ENCODE peak calls at places on chromosomes 1 and 21, in ten cellular contexts. N is A549, I is thyroid gland, F is heart left ventricle, J is adrenal gland, C is HCT116, H is breast epithelium, R is right lobe of liver, P is stomach, A is transverse colon. D is an unnamed sample.
A peak's percentile ranks its signal among the peaks of the same experiment; 100 is the strongest.

GRCh38 chr1:49102752-49103151 is 326.1 kb upstream of the BEND5 start:
- DNase-seq in N (no peak), I (no peak), F (no peak), J (no peak), C (no peak), H (no peak), R (no peak), P (no peak), A (no peak), D (no peak)

GRCh38 chr1:150085406-150085805 is 17.8 kb downstream of the VPS45 start:
- DNase-seq in N (no peak), I (no peak), F (no peak), J (no peak), C (no peak), H (no peak), R (no peak), P (no peak), A (no peak), D (no peak)

GRCh38 chr1:45884700-45885099 is 81.3 kb downstream of the MAST2 start:
- DNase-seq in N (no peak), I (no peak), F (no peak), J (no peak), C (no peak), H (no peak), R (no peak), P (no peak), A (peak; percentile 24), D (peak; percentile 9)

GRCh38 chr1:154157520-154158306 is 2.8 kb upstream of the NUP210L start:
- DNase-seq in N (no peak), I (no peak), F (no peak), J (peak; percentile 57), C (no peak), H (no peak), R (no peak), P (peak; percentile 29), A (no peak), D (no peak)

GRCh38 chr1:110067957-110068645 is 2.4 kb downstream of the ALX3 start:
- DNase-seq in N (no peak), I (peak; percentile 32), F (no peak), J (no peak), C (no peak), H (no peak), R (no peak), P (no peak), A (no peak), D (no peak)

GRCh38 chr1:31273619-31274018 is 23.0 kb downstream of the SNRNP40 start:
- DNase-seq in N (no peak), I (no peak), F (no peak), J (no peak), C (no peak), H (no peak), R (no peak), P (no peak), A (no peak), D (no peak)

GRCh38 chr21:38831526-38832467 is 26.1 kb downstream of the ETS2 start:
- DNase-seq in N (no peak), I (peak; percentile 64), F (peak; percentile 48), J (peak; percentile 88), C (peak; percentile 35), H (peak; percentile 92), R (no peak), P (peak; percentile 68), A (peak; percentile 78), D (peak; percentile 85)

GRCh38 chr1:14958249-14959215 is 195.0 kb upstream of the TMEM51 start:
- DNase-seq in N (no peak), I (no peak), F (no peak), J (no peak), C (no peak), H (no peak), R (no peak), P (no peak), A (no peak), D (no peak)

GRCh38 chr1:116067564-116067887 is 43.7 kb upstream of the MAB21L3 start:
- DNase-seq in N (no peak), I (no peak), F (peak; percentile 60), J (no peak), C (no peak), H (no peak), R (no peak), P (no peak), A (no peak), D (no peak)

GRCh38 chr1:197948926-197949899 is 32.0 kb downstream of the LHX9 start:
- DNase-seq in N (no peak), I (no peak), F (no peak), J (no peak), C (no peak), H (no peak), R (no peak), P (no peak), A (no peak), D (no peak)

GRCh38 chr1:179550753-179551682 is 24.7 kb downstream of the NPHS2 start:
- DNase-seq in N (no peak), I (no peak), F (no peak), J (no peak), C (no peak), H (no peak), R (no peak), P (no peak), A (no peak), D (no peak)

GRCh38 chr1:101165944-101166343 is 70.9 kb upstream of the S1PR1 start:
- DNase-seq in N (no peak), I (no peak), F (no peak), J (no peak), C (no peak), H (no peak), R (no peak), P (no peak), A (no peak), D (no peak)

GRCh38 chr1:33374336-33375105 is 53.6 kb upstream of the A3GALT2 start:
- DNase-seq in N (no peak), I (no peak), F (no peak), J (no peak), C (no peak), H (no peak), R (no peak), P (no peak), A (no peak), D (no peak)

GRCh38 chr1:175129644-175129996 is 62.0 kb downstream of the TNN start:
- DNase-seq in N (no peak), I (no peak), F (no peak), J (no peak), C (no peak), H (no peak), R (no peak), P (no peak), A (no peak), D (no peak)

GRCh38 chr1:178091986-178092745 is 1.7 kb upstream of the RASAL2 start:
- DNase-seq in N (no peak), I (no peak), F (no peak), J (no peak), C (no peak), H (no peak), R (no peak), P (no peak), A (no peak), D (no peak)

GRCh38 chr1:62131093-62131725 is 63.4 kb upstream of the L1TD1 start:
- DNase-seq in N (peak; percentile 72), I (peak; percentile 28), F (no peak), J (peak; percentile 56), C (no peak), H (no peak), R (no peak), P (peak; percentile 29), A (peak; percentile 37), D (no peak)

GRCh38 chr1:232553050-232553754 is 76.7 kb downstream of the SIPA1L2 start:
- DNase-seq in N (no peak), I (peak; percentile 20), F (peak; percentile 89), J (peak; percentile 58), C (no peak), H (peak; percentile 25), R (peak; percentile 63), P (peak; percentile 30), A (peak; percentile 30), D (no peak)

GRCh38 chr1:9737057-9737456 is 85.5 kb downstream of the PIK3CD start:
- DNase-seq in N (no peak), I (no peak), F (no peak), J (peak; percentile 56), C (no peak), H (no peak), R (no peak), P (no peak), A (no peak), D (no peak)
- H3K4me1 ChIP-seq in N (no peaks in the 10 kb centered on the region), I (no peaks in the 10 kb centered on the region), F (no peaks in the 10 kb centered on the region), J (no peaks in the 10 kb centered on the region), C (no peaks in the 10 kb centered on the region), H (no peaks in the 10 kb centered on the region), R (no peaks in the 10 kb centered on the region), P (no peaks in the 10 kb centered on the region), A (no peaks in the 10 kb centered on the region), D (no peaks in the 10 kb centered on the region)

GRCh38 chr1:85465099-85465790 is at the start of gene DDAH1:
- DNase-seq in N (peak; percentile 46), I (peak; percentile 85), F (peak; percentile 59), J (peak; percentile 67), C (peak; percentile 23), H (peak; percentile 50), R (peak; percentile 85), P (peak; percentile 83), A (peak; percentile 71), D (peak; percentile 67)

GRCh38 chr1:85463666-85464496 is 1.1 kb downstream of the DDAH1 start:
- DNase-seq in N (peak; percentile 8), I (peak; percentile 20), F (no peak), J (no peak), C (no peak), H (no peak), R (no peak), P (no peak), A (no peak), D (no peak)

GRCh38 chr1:85462931-85463665 is 1.9 kb downstream of the DDAH1 start:
- DNase-seq in N (no peak), I (no peak), F (no peak), J (no peak), C (no peak), H (no peak), R (no peak), P (no peak), A (no peak), D (no peak)

GRCh38 chr1:85465791-85466134 is 804 bp upstream of the DDAH1 start:
- DNase-seq in N (no peak), I (no peak), F (no peak), J (no peak), C (no peak), H (no peak), R (no peak), P (no peak), A (no peak), D (no peak)

GRCh38 chr1:85464497-85465098 is 361 bp downstream of the DDAH1 start:
- DNase-seq in N (peak; percentile 27), I (peak; percentile 75), F (peak; percentile 76), J (peak; percentile 52), C (peak; percentile 15), H (peak; percentile 30), R (peak; percentile 82), P (peak; percentile 68), A (peak; percentile 77), D (peak; percentile 29)
- TF ChIP-seq POLR2A in N (peak; percentile 24), I (peak; percentile 68), F (peak; percentile 46), J (no peak), C (no peak), H (no peak), R (no peak), P (no peak), A (peak; percentile 66), D (no peak)

GRCh38 chr1:78483903-78484302 is 6.9 kb upstream of the PTGFR start:
- DNase-seq in N (no peak), I (no peak), F (no peak), J (no peak), C (no peak), H (no peak), R (no peak), P (no peak), A (no peak), D (no peak)
- H3K4me1 ChIP-seq in N (no peaks in the 10 kb centered on the region), I (no peaks in the 10 kb centered on the region), F (no peaks in the 10 kb centered on the region), J (no peaks in the 10 kb centered on the region), C (no peaks in the 10 kb centered on the region), H (no peaks in the 10 kb centered on the region), R (no peaks in the 10 kb centered on the region), P (no peaks in the 10 kb centered on the region), A (no peaks in the 10 kb centered on the region), D (no peaks in the 10 kb centered on the region)

GRCh38 chr1:183967914-183968313 is 69.6 kb downstream of the COLGALT2 start:
- DNase-seq in N (no peak), I (no peak), F (no peak), J (no peak), C (no peak), H (no peak), R (no peak), P (no peak), A (no peak), D (no peak)
- TF ChIP-seq POLR2A in N (no peak), I (no peak), F (no peak), J (no peak), C (no peak), H (no peak), R (no peak), P (no peak), A (no peak), D (no peak)